ENCODE peak calls at places on chromosomes 11 and 22, in nine cellular contexts. One of them, this sample, is unnamed.

GRCh38 chr11:121350314-121351046 is 57.9 kb downstream of the SC5D start:
- DNase-seq in GM23248: no peak
- DNase-seq in lung: no peak
- DNase-seq in NB4: no peak
- DNase-seq in kidney epithelial cell: no peak
- DNase-seq in fibroblast of mammary gland: no peak
- DNase-seq in heart right ventricle: no peak
- DNase-seq in neural progenitor cell: no peak
- DNase-seq in AG04449: no peak
- DNase-seq in this sample: no peak

GRCh38 chr22:49325531-49326395 is 501.9 kb downstream of the BRD1 start:
- DNase-seq in lung: no peak
- DNase-seq in fibroblast of mammary gland: no peak
- DNase-seq in heart right ventricle: no peak
- DNase-seq in AG04449: no peak
- DNase-seq in NB4: no peak
- DNase-seq in kidney epithelial cell: no peak
- DNase-seq in neural progenitor cell: no peak
- DNase-seq in GM23248: no peak
- DNase-seq in this sample: no peak

GRCh38 chr22:28222571-28222970 is 303.5 kb upstream of the PITPNB start:
- DNase-seq in NB4: no peak
- DNase-seq in GM23248: no peak
- DNase-seq in heart right ventricle: no peak
- DNase-seq in kidney epithelial cell: no peak
- DNase-seq in lung: no peak
- DNase-seq in fibroblast of mammary gland: no peak
- DNase-seq in AG04449: no peak
- DNase-seq in neural progenitor cell: no peak
- DNase-seq in this sample: no peak

GRCh38 chr22:40509401-40510134 is 127.0 kb downstream of the MRTFA start:
- DNase-seq in kidney epithelial cell: peak
- DNase-seq in heart right ventricle: peak
- DNase-seq in AG04449: peak
- DNase-seq in fibroblast of mammary gland: peak
- DNase-seq in lung: peak
- DNase-seq in neural progenitor cell: no peak
- DNase-seq in GM23248: peak
- DNase-seq in NB4: no peak
- DNase-seq in this sample: peak

GRCh38 chr11:75100314-75100713 is 3.6 kb upstream of the OR2AT4 start:
- DNase-seq in lung: no peak
- DNase-seq in AG04449: peak
- DNase-seq in fibroblast of mammary gland: peak
- DNase-seq in neural progenitor cell: no peak
- DNase-seq in heart right ventricle: no peak
- DNase-seq in GM23248: peak
- DNase-seq in NB4: peak
- DNase-seq in kidney epithelial cell: peak
- DNase-seq in this sample: no peak

GRCh38 chr11:32659672-32660071 is 76.0 kb downstream of the EIF3M start:
- DNase-seq in NB4: no peak
- DNase-seq in AG04449: no peak
- DNase-seq in heart right ventricle: no peak
- DNase-seq in kidney epithelial cell: no peak
- DNase-seq in lung: no peak
- DNase-seq in neural progenitor cell: no peak
- DNase-seq in fibroblast of mammary gland: peak
- DNase-seq in GM23248: peak
- DNase-seq in this sample: no peak

GRCh38 chr11:112861356-112861755 is 99.9 kb upstream of the NCAM1 start:
- DNase-seq in fibroblast of mammary gland: no peak
- DNase-seq in lung: no peak
- DNase-seq in heart right ventricle: no peak
- DNase-seq in NB4: no peak
- DNase-seq in neural progenitor cell: no peak
- DNase-seq in kidney epithelial cell: no peak
- DNase-seq in GM23248: no peak
- DNase-seq in AG04449: no peak
- DNase-seq in this sample: no peak

GRCh38 chr11:122628691-122629555 is 26.6 kb upstream of the UBASH3B start:
- DNase-seq in lung: peak
- DNase-seq in heart right ventricle: peak
- DNase-seq in fibroblast of mammary gland: peak
- DNase-seq in neural progenitor cell: peak
- DNase-seq in GM23248: peak
- DNase-seq in AG04449: no peak
- DNase-seq in kidney epithelial cell: no peak
- DNase-seq in NB4: peak
- DNase-seq in this sample: peak

GRCh38 chr22:22942511-22943329 is 55.1 kb downstream of the IGLL5 start:
- DNase-seq in lung: peak
- DNase-seq in fibroblast of mammary gland: peak
- DNase-seq in NB4: peak
- DNase-seq in kidney epithelial cell: no peak
- DNase-seq in AG04449: no peak
- DNase-seq in GM23248: peak
- DNase-seq in heart right ventricle: peak
- DNase-seq in neural progenitor cell: peak
- DNase-seq in this sample: peak

GRCh38 chr22:50540352-50540751 is 5.3 kb upstream of the KLHDC7B start:
- DNase-seq in kidney epithelial cell: no peak
- DNase-seq in lung: no peak
- DNase-seq in neural progenitor cell: no peak
- DNase-seq in heart right ventricle: no peak
- DNase-seq in fibroblast of mammary gland: no peak
- DNase-seq in NB4: no peak
- DNase-seq in GM23248: no peak
- DNase-seq in AG04449: no peak
- DNase-seq in this sample: no peak

GRCh38 chr11:13316528-13316961 is 39.0 kb downstream of the BMAL1 start:
- DNase-seq in heart right ventricle: no peak
- DNase-seq in lung: peak
- DNase-seq in kidney epithelial cell: no peak
- DNase-seq in NB4: no peak
- DNase-seq in neural progenitor cell: no peak
- DNase-seq in GM23248: peak
- DNase-seq in AG04449: no peak
- DNase-seq in fibroblast of mammary gland: peak
- DNase-seq in this sample: peak

GRCh38 chr11:72235351-72236057 is 8.5 kb downstream of the PHOX2A start:
- DNase-seq in heart right ventricle: no peak
- DNase-seq in GM23248: no peak
- DNase-seq in AG04449: no peak
- DNase-seq in fibroblast of mammary gland: no peak
- DNase-seq in lung: no peak
- DNase-seq in neural progenitor cell: no peak
- DNase-seq in NB4: no peak
- DNase-seq in kidney epithelial cell: no peak
- DNase-seq in this sample: no peak

GRCh38 chr22:47772864-47773263 is 1010.4 kb downstream of the TBC1D22A start:
- DNase-seq in NB4: no peak
- DNase-seq in kidney epithelial cell: no peak
- DNase-seq in AG04449: no peak
- DNase-seq in GM23248: no peak
- DNase-seq in heart right ventricle: no peak
- DNase-seq in lung: no peak
- DNase-seq in fibroblast of mammary gland: no peak
- DNase-seq in neural progenitor cell: no peak
- DNase-seq in this sample: no peak

GRCh38 chr11:1746516-1746931 is 3.9 kb downstream of the IFITM10 start:
- DNase-seq in heart right ventricle: no peak
- DNase-seq in kidney epithelial cell: no peak
- DNase-seq in NB4: no peak
- DNase-seq in GM23248: no peak
- DNase-seq in lung: no peak
- DNase-seq in neural progenitor cell: no peak
- DNase-seq in fibroblast of mammary gland: no peak
- DNase-seq in AG04449: no peak
- DNase-seq in this sample: peak

GRCh38 chr11:57279131-57279530 is 42.1 kb upstream of the APLNR start:
- DNase-seq in neural progenitor cell: no peak
- DNase-seq in fibroblast of mammary gland: peak
- DNase-seq in GM23248: peak
- DNase-seq in heart right ventricle: no peak
- DNase-seq in AG04449: no peak
- DNase-seq in lung: no peak
- DNase-seq in NB4: no peak
- DNase-seq in kidney epithelial cell: no peak
- DNase-seq in this sample: no peak

GRCh38 chr11:33753304-33753703 is 17.1 kb upstream of the CD59 start:
- DNase-seq in neural progenitor cell: no peak
- DNase-seq in GM23248: peak
- DNase-seq in kidney epithelial cell: no peak
- DNase-seq in lung: no peak
- DNase-seq in AG04449: no peak
- DNase-seq in heart right ventricle: peak
- DNase-seq in NB4: no peak
- DNase-seq in fibroblast of mammary gland: peak
- DNase-seq in this sample: no peak

GRCh38 chr22:17410576-17410975 is 41.3 kb downstream of the CECR2 start:
- DNase-seq in AG04449: no peak
- DNase-seq in fibroblast of mammary gland: peak
- DNase-seq in neural progenitor cell: no peak
- DNase-seq in lung: no peak
- DNase-seq in heart right ventricle: no peak
- DNase-seq in NB4: no peak
- DNase-seq in GM23248: no peak
- DNase-seq in kidney epithelial cell: no peak
- DNase-seq in this sample: no peak

GRCh38 chr22:29226246-29226981 is 20.7 kb downstream of the EMID1 start:
- DNase-seq in heart right ventricle: no peak
- DNase-seq in NB4: no peak
- DNase-seq in kidney epithelial cell: no peak
- DNase-seq in neural progenitor cell: no peak
- DNase-seq in AG04449: no peak
- DNase-seq in lung: no peak
- DNase-seq in fibroblast of mammary gland: no peak
- DNase-seq in GM23248: no peak
- DNase-seq in this sample: no peak

GRCh38 chr22:48517039-48518030 is 1310.3 kb downstream of the BRD1 start:
- DNase-seq in AG04449: no peak
- DNase-seq in NB4: no peak
- DNase-seq in heart right ventricle: no peak
- DNase-seq in kidney epithelial cell: no peak
- DNase-seq in GM23248: peak
- DNase-seq in fibroblast of mammary gland: no peak
- DNase-seq in neural progenitor cell: peak
- DNase-seq in lung: no peak
- DNase-seq in this sample: no peak

GRCh38 chr11:58575377-58576020 is at the start of gene LPXN:
- DNase-seq in neural progenitor cell: no peak
- DNase-seq in fibroblast of mammary gland: peak
- DNase-seq in AG04449: no peak
- DNase-seq in NB4: peak
- DNase-seq in lung: no peak
- DNase-seq in GM23248: peak
- DNase-seq in kidney epithelial cell: no peak
- DNase-seq in heart right ventricle: no peak
- DNase-seq in this sample: no peak
- H3K4me3 ChIP-seq in neural progenitor cell: peak
- H3K4me3 ChIP-seq in fibroblast of mammary gland: peak
- H3K4me3 ChIP-seq in AG04449: peak
- H3K4me3 ChIP-seq in NB4: peak
- H3K4me3 ChIP-seq in lung: no peak
- H3K4me3 ChIP-seq in GM23248: peak
- H3K4me3 ChIP-seq in kidney epithelial cell: peak
- H3K4me3 ChIP-seq in heart right ventricle: no peak
- H3K4me3 ChIP-seq in this sample: no peak

DNA sequence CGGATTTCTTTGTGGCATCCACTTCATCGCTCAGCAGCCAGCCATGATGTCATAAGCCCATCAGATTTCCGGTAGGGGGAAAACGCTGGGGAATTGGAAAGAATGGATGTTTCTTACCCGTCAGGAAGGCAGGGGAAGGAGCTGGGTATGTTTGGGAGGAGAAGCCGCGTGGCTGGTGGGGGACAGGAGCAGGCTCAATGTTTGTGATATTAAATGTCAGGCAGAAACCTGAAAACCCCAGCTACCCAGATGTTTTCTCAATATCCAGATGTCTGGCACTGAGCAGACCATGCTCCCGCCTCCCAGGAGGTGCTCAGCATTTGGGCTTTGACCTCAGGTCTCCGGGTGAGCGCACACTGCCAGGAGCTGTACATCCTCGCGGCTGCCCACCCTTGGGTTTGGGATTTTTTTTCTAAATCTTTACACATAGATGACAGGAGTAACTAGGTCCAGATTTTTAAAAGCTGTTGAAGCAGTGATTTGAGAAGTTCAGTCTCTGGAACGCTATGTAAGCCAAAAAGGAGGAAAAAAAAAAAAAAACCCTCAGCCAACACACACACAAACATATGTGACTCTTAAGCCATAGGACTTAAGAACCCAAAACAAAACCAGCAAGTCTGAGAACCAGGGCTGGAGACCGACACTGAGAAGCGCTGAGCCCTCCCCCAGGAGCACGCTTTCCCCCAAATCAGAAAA is 67.4 kb downstream of the NFAM1 start:
- DNase-seq in neural progenitor cell: no peak
- DNase-seq in lung: no peak
- DNase-seq in AG04449: no peak
- DNase-seq in kidney epithelial cell: no peak
- DNase-seq in GM23248: peak
- DNase-seq in heart right ventricle: peak
- DNase-seq in NB4: no peak
- DNase-seq in fibroblast of mammary gland: peak
- DNase-seq in this sample: no peak
- H3K4me3 ChIP-seq in neural progenitor cell: peak
- H3K4me3 ChIP-seq in lung: no peak
- H3K4me3 ChIP-seq in AG04449: no peak
- H3K4me3 ChIP-seq in kidney epithelial cell: no peak
- H3K4me3 ChIP-seq in GM23248: no peak
- H3K4me3 ChIP-seq in heart right ventricle: peak
- H3K4me3 ChIP-seq in NB4: no peak
- H3K4me3 ChIP-seq in fibroblast of mammary gland: no peak
- H3K4me3 ChIP-seq in this sample: no peak

DNA sequence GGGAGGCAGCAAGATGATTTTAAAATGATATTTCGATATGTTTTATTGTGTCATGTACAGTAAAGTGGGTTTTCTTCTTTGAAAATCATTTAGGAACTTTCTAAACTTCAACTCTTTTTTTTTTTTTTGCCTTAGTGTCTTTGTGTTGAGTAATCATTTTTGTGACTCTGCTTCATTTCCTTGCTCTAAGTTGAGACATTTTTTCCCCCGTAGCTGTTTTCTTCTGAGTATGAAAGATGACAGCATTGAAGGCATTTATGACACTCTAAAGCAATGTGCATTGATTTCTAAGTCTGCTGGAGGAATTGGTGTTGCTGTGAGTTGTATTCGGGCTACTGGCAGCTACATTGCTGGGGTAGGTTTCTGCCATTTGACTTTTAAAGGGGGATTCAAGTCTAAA is 23.5 kb downstream of the RRM1 start:
- DNase-seq in lung: no peak
- DNase-seq in heart right ventricle: no peak
- DNase-seq in GM23248: peak
- DNase-seq in kidney epithelial cell: no peak
- DNase-seq in AG04449: no peak
- DNase-seq in neural progenitor cell: no peak
- DNase-seq in fibroblast of mammary gland: peak
- DNase-seq in NB4: no peak
- DNase-seq in this sample: no peak
- H3K4me3 ChIP-seq in lung: no peak
- H3K4me3 ChIP-seq in heart right ventricle: no peak
- H3K4me3 ChIP-seq in GM23248: peak
- H3K4me3 ChIP-seq in kidney epithelial cell: no peak
- H3K4me3 ChIP-seq in AG04449: no peak
- H3K4me3 ChIP-seq in neural progenitor cell: no peak
- H3K4me3 ChIP-seq in fibroblast of mammary gland: no peak
- H3K4me3 ChIP-seq in NB4: no peak
- H3K4me3 ChIP-seq in this sample: no peak

GRCh38 chr11:94910779-94911178 is 62.6 kb downstream of the CWC15 start:
- DNase-seq in neural progenitor cell: no peak
- DNase-seq in fibroblast of mammary gland: peak
- DNase-seq in AG04449: peak
- DNase-seq in heart right ventricle: no peak
- DNase-seq in lung: no peak
- DNase-seq in GM23248: peak
- DNase-seq in kidney epithelial cell: no peak
- DNase-seq in NB4: no peak
- DNase-seq in this sample: no peak
- H3K4me3 ChIP-seq in neural progenitor cell: no peak
- H3K4me3 ChIP-seq in fibroblast of mammary gland: no peak
- H3K4me3 ChIP-seq in AG04449: no peak
- H3K4me3 ChIP-seq in heart right ventricle: no peak
- H3K4me3 ChIP-seq in lung: no peak
- H3K4me3 ChIP-seq in GM23248: no peak
- H3K4me3 ChIP-seq in kidney epithelial cell: no peak
- H3K4me3 ChIP-seq in NB4: no peak
- H3K4me3 ChIP-seq in this sample: no peak

This sample was measured in aorta.